ENCODE peak calls at places on chromosomes 2 and 18, in seven cellular contexts. T, U, E, L, Q, V and O are unnamed samples.

GRCh38 chr2:796151-796955 is 119.1 kb upstream of the TMEM18 start:
- DNase-seq in E (no peak), V (no peak), L (no peak), T (no peak), Q (no peak), U (no peak), O (no peak)

GRCh38 chr2:150598383-150598782 is 110.9 kb upstream of the RND3 start:
- DNase-seq in U (no peak), V (no peak), Q (peak), E (peak), L (no peak), T (no peak), O (no peak)

GRCh38 chr2:221337957-221338685 is 234.0 kb downstream of the EPHA4 start:
- DNase-seq in V (no peak), Q (no peak), U (no peak), L (no peak), E (no peak), T (no peak), O (no peak)

GRCh38 chr18:12406376-12407111 is 1.2 kb upstream of the PRELID3A start:
- DNase-seq in U (peak), Q (no peak), T (no peak), V (no peak), E (no peak), L (no peak), O (no peak)

GRCh38 chr2:237150831-237151230 is 65.1 kb downstream of the COPS8 start:
- DNase-seq in E (no peak), V (no peak), U (no peak), Q (no peak), T (no peak), L (peak), O (no peak)

GRCh38 chr2:170245312-170245711 is 67.4 kb downstream of the MYO3B start:
- DNase-seq in U (no peak), V (no peak), E (no peak), L (no peak), Q (no peak), T (no peak), O (no peak)

GRCh38 chr18:8121942-8122480 is 487.2 kb upstream of the RAB12 start:
- DNase-seq in V (peak), T (peak), E (peak), U (no peak), L (no peak), Q (no peak), O (peak)

GRCh38 chr2:136238552-136239346 is 120.8 kb upstream of the CXCR4 start:
- DNase-seq in E (peak), Q (no peak), T (peak), L (peak), U (no peak), V (peak), O (peak)

GRCh38 chr2:225112362-225113111 is 70.3 kb upstream of the DOCK10 start:
- DNase-seq in U (no peak), E (no peak), V (no peak), T (no peak), L (no peak), Q (no peak), O (no peak)

GRCh38 chr18:62328775-62329525 is 3.8 kb downstream of the TNFRSF11A start:
- DNase-seq in V (no peak), U (no peak), Q (no peak), L (no peak), T (no peak), E (no peak), O (no peak)

GRCh38 chr2:47083485-47083884 is 71.6 kb downstream of the STPG4 start:
- DNase-seq in L (no peak), E (no peak), Q (no peak), V (no peak), U (no peak), T (no peak), O (no peak)

GRCh38 chr2:67217398-67217797 is 179.7 kb upstream of the ETAA1 start:
- DNase-seq in V (no peak), L (no peak), Q (no peak), U (no peak), E (no peak), T (no peak), O (no peak)

GRCh38 chr2:205802069-205802468 is 119.8 kb downstream of the NRP2 start:
- DNase-seq in T (no peak), L (no peak), E (no peak), U (peak), Q (no peak), V (no peak), O (no peak)

GRCh38 chr2:178804791-178805190 is 2.4 kb downstream of the TTN start:
- DNase-seq in Q (no peak), L (peak), T (no peak), E (peak), U (peak), V (peak), O (no peak)

GRCh38 chr2:64342195-64343099 is 111.5 kb upstream of the LGALSL start:
- DNase-seq in T (no peak), Q (no peak), L (no peak), U (no peak), E (no peak), V (no peak), O (no peak)

GRCh38 chr2:170929686-170930050 is 615 bp downstream of the GORASP2 start:
- DNase-seq in Q (peak), E (peak), V (peak), L (peak), T (peak), U (peak), O (peak)

GRCh38 chr18:51537487-51537886 is 340.0 kb upstream of the MEX3C start:
- DNase-seq in V (peak), T (no peak), L (peak), U (peak), Q (peak), E (peak), O (peak)

GRCh38 chr2:100383306-100383705 is 34.2 kb downstream of the CHST10 start:
- DNase-seq in L (no peak), T (no peak), E (no peak), V (no peak), U (no peak), Q (peak), O (no peak)

GRCh38 chr2:66641685-66642084 is 206.8 kb downstream of the MEIS1 start:
- DNase-seq in T (no peak), Q (no peak), L (no peak), E (no peak), U (no peak), V (no peak), O (no peak)

GRCh38 chr2:206154197-206154596 is 5.0 kb downstream of the NDUFS1 start:
- DNase-seq in V (no peak), Q (no peak), E (no peak), T (no peak), L (peak), U (peak), O (no peak)

GRCh38 chr2:223815884-223816570 is 21.4 kb downstream of the AP1S3 start:
- DNase-seq in E (peak), T (no peak), L (no peak), Q (no peak), V (no peak), U (no peak), O (peak)

GRCh38 chr2:127577973-127578372 is 42.5 kb downstream of the MYO7B start:
- DNase-seq in U (no peak), T (no peak), Q (no peak), L (no peak), V (no peak), E (no peak), O (no peak)

GRCh38 chr2:106607371-106607770 is 120.2 kb downstream of the CD8B2 start:
- DNase-seq in T (no peak), Q (no peak), L (no peak), V (no peak), U (no peak), E (no peak), O (no peak)

GRCh38 chr2:156334496-156335478 is 2.3 kb upstream of the NR4A2 start:
- DNase-seq in E (peak), V (peak), T (peak), U (peak), Q (peak), L (peak), O (peak)

GRCh38 chr2:231386446-231386845 is 9.1 kb upstream of the B3GNT7 start:
- DNase-seq in V (peak), U (no peak), L (no peak), Q (no peak), E (peak), T (peak), O (no peak)

GRCh38 chr2:160308915-160309314 is 108.8 kb upstream of the ITGB6 start:
- DNase-seq in L (no peak), T (peak), E (peak), Q (no peak), U (no peak), V (peak), O (no peak)

GRCh38 chr18:61702007-61702406 is 190.8 kb downstream of the RNF152 start:
- DNase-seq in U (no peak), E (peak), L (no peak), T (peak), Q (no peak), V (peak), O (no peak)

GRCh38 chr18:21330122-21330701 is 88.2 kb downstream of the GREB1L start:
- DNase-seq in U (peak), E (peak), V (peak), Q (no peak), L (peak), T (peak), O (no peak)

GRCh38 chr2:239175181-239175580 is 225.6 kb downstream of the HDAC4 start:
- DNase-seq in L (no peak), V (no peak), E (no peak), Q (no peak), T (no peak), U (no peak), O (no peak)

GRCh38 chr2:217585362-217585761 is 417.4 kb downstream of the TNS1 start:
- DNase-seq in V (no peak), U (no peak), E (no peak), L (no peak), T (no peak), Q (no peak), O (no peak)

GRCh38 chr2:198127627-198128026 is 323.2 kb downstream of the PLCL1 start:
- DNase-seq in Q (peak), T (peak), E (peak), L (peak), U (peak), V (peak), O (peak)

GRCh38 chr2:238285653-238286082 is 2.7 kb downstream of the PER2 start:
- DNase-seq in L (peak), U (no peak), V (peak), E (peak), Q (peak), T (peak), O (peak)

GRCh38 chr18:10139783-10140410 is 226.1 kb downstream of the VAPA start:
- DNase-seq in T (peak), E (peak), L (no peak), U (no peak), V (peak), Q (no peak), O (no peak)

GRCh38 chr2:71452565-71452964 is 796 bp upstream of the DYSF start:
- DNase-seq in E (peak), Q (no peak), L (peak), T (peak), U (peak), V (no peak), O (no peak)

GRCh38 chr18:58269931-58270330 is 225.9 kb downstream of the NEDD4L start:
- DNase-seq in T (no peak), E (peak), V (no peak), U (no peak), L (no peak), Q (peak), O (no peak)

GRCh38 chr2:102337481-102338386 is 17.9 kb upstream of the IL18R1 start:
- DNase-seq in U (no peak), E (peak), Q (no peak), V (no peak), L (no peak), T (no peak), O (no peak)

DNA sequence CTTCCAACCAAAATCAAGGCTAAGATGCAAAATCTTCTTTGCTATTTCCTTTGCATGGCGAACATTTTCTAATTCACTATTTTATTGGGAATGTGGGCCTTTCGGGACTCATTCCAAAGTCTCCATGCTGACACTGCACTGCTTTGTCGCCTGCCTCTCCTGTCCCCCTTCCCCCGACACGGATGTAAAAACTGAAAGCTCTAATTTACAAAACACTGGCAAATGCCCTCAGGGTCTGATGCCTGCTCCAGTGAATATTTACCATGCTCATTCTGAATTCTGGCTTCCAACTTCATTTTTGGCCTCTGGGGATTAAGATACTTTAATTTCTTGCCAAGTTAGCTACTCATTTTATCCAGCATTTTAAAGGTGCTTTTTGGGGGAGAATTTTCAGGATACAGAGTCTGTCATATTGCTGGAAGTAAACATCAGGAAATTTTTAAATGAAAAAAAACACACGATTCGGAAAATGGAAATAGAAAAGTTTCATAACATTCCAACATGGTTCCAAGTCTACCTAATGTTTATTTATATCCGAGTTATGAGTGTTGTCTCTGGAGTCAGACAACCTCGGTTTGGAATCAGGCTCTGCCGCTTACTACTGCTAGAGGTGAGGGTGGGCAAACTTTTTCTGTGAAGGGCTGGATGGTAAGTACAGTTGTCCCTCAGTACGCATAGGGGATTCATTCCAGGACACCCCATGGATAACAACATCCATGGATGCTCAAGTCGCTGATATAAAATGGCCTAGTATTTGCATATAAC is 14.6 kb upstream of the LTBP1 start:
- DNase-seq in U (no peak), V (no peak), Q (no peak), L (no peak), T (no peak), E (no peak), O (no peak)
- H3K4me3 ChIP-seq in U (no peak), V (no peak), Q (no peak), L (no peak), T (no peak), E (no peak), O (no peak)

GRCh38 chr2:85237849-85238570 is 89.8 kb downstream of the TGOLN2 start:
- DNase-seq in V (no peak), Q (peak), T (no peak), L (peak), E (no peak), U (peak), O (no peak)
- TF ChIP-seq CTCF in V (no peak), Q (no peak), T (no peak), L (no peak), E (no peak), U (no peak), O (no peak)

DNA sequence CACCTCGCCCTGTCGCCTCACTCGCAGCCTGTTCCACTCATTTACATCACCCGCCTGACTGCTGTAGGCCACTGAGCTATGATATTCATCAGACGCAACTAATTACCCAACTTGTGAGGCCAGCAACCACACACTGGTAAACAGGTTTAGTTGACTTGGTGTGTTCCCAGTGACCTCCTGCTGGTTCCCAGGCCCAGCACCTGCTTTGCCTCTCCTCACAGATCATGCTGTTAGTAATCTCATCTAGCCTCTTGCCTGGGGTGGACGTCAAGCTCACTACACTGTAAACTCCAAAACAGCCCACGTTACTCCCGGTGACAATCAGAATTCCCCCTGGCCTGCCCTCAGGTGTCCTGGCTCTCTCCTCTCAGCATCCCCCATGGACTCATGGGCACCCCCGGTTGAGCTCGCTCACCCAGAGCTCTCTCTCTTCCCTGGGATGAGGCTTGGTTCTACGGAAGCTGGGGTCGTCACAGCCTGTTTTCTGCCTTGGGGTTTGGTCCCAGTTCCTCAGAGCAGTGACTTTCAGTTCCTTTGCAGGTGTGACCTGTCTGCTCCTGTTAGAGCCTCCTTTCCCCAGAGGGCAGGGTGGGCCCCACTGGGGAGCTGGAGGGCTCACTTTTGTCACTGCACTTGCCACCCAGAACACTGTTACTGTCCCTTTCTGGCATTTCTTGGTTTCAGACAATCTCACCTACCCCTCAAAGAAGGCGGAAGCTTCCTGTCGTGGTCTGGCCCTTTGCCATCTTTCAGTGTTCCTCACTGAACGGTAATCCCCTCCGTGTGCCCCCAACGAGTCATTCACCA is 40.3 kb downstream of the INPP5D start:
- DNase-seq in L (no peak), U (no peak), Q (no peak), T (no peak), V (no peak), E (no peak), O (no peak)
- H3K4me3 ChIP-seq in L (no peak), U (no peak), Q (no peak), T (no peak), V (no peak), E (no peak), O (no peak)

GRCh38 chr2:28450901-28451565 is 44.8 kb upstream of the PLB1 start:
- DNase-seq in E (no peak), T (no peak), Q (no peak), V (no peak), L (no peak), U (no peak), O (no peak)
- TF ChIP-seq CTCF in E (no peak), T (no peak), Q (no peak), V (no peak), L (no peak), U (no peak), O (no peak)

GRCh38 chr2:199468561-199469513 is 11.1 kb upstream of the SATB2 start:
- DNase-seq in L (peak), V (no peak), E (no peak), T (no peak), U (no peak), Q (no peak), O (no peak)
- H3K4me3 ChIP-seq in L (peak), V (peak), E (no peak), T (peak), U (peak), Q (no peak), O (no peak)

DNA sequence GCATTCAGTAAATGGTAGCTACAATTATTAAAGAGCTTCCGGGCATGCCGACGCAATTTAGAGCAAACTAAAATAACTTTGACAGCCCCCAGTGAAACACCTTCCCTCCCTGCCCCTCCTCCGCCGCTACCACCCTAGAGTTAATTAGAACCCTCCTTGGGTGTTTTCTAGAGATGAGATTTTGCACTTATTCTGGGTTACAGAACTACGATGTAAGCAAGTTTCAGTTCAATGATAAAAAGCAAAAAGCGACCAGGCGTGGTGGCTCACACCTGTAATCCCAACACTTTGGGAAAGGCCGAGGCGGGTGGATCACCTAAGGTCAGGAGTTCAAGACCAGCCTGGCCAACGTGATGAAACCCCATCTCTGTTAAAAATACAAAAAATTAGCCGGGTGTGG is 32.6 kb downstream of the SMAD7 start:
- DNase-seq in T (no peak), L (no peak), E (no peak), U (no peak), V (no peak), Q (no peak), O (no peak)
- TF ChIP-seq CTCF in T (no peak), L (no peak), E (no peak), U (no peak), V (no peak), Q (no peak), O (no peak)